ENCODE peak calls at places on chromosomes 6 and 20, in five cellular contexts. Q is HFF-Myc, S is fibroblast of the aortic adventitia, P is testis, T is Panc1. K is an unnamed sample.

GRCh38 chr6:41446907-41447545 is 99.2 kb upstream of the FOXP4 start:
- DNase-seq in S (no peak), P (no peak), Q (no peak), T (no peak), K (no peak)

GRCh38 chr20:36991708-36992107 is 40.2 kb upstream of the SAMHD1 start:
- DNase-seq in P (no peak), Q (no peak), T (no peak), S (no peak), K (no peak)

GRCh38 chr20:60664106-60664505 is 588.0 kb upstream of the CDH4 start:
- DNase-seq in S (no peak), T (no peak), P (no peak), Q (no peak), K (no peak)

GRCh38 chr6:29528988-29529560 is 30.5 kb downstream of the UBD start:
- DNase-seq in S (no peak), T (no peak), Q (no peak), P (no peak), K (no peak)

GRCh38 chr6:116876635-116877611 is at the start of gene RFX6:
- DNase-seq in T (no peak), P (peak), S (no peak), Q (no peak), K (no peak)

GRCh38 chr6:78489874-78490273 is 377.5 kb upstream of the IRAK1BP1 start:
- DNase-seq in S (no peak), P (no peak), Q (no peak), T (no peak), K (no peak)

GRCh38 chr20:20611165-20611564 is 101.3 kb downstream of the RALGAPA2 start:
- DNase-seq in T (no peak), P (no peak), S (no peak), Q (no peak), K (no peak)

GRCh38 chr6:99607416-99608036 is 893 bp downstream of the PRDM13 start:
- DNase-seq in Q (no peak), P (no peak), T (no peak), S (no peak), K (no peak)

GRCh38 chr6:101770116-101770515 is 376.6 kb downstream of the GRIK2 start:
- DNase-seq in S (no peak), P (no peak), Q (no peak), T (no peak), K (no peak)

GRCh38 chr6:21414065-21414464 is 179.5 kb upstream of the SOX4 start:
- DNase-seq in Q (no peak), S (no peak), T (no peak), P (no peak), K (no peak)

GRCh38 chr20:53750827-53751393 is 157.3 kb upstream of the ZNF217 start:
- DNase-seq in Q (peak), P (no peak), T (no peak), S (peak), K (no peak)

GRCh38 chr20:44810061-44810390 is 320 bp downstream of the RIMS4 start:
- DNase-seq in Q (no peak), S (no peak), T (no peak), P (no peak), K (no peak)

GRCh38 chr20:44807684-44808056 is 2.7 kb downstream of the RIMS4 start:
- DNase-seq in Q (no peak), S (no peak), T (no peak), P (no peak), K (no peak)

GRCh38 chr20:44809380-44810060 is 826 bp downstream of the RIMS4 start:
- DNase-seq in P (peak), T (no peak), Q (no peak), S (no peak), K (no peak)

GRCh38 chr20:44811150-44811685 is 872 bp upstream of the RIMS4 start:
- DNase-seq in P (no peak), T (no peak), S (no peak), Q (no peak), K (no peak)

GRCh38 chr20:44810391-44811149 is at the start of gene RIMS4:
- DNase-seq in T (no peak), Q (no peak), P (peak), S (no peak), K (no peak)
- H3K4me3 ChIP-seq in T (peak), Q (no peak), P (peak), S (no peak), K (no peak)

DNA sequence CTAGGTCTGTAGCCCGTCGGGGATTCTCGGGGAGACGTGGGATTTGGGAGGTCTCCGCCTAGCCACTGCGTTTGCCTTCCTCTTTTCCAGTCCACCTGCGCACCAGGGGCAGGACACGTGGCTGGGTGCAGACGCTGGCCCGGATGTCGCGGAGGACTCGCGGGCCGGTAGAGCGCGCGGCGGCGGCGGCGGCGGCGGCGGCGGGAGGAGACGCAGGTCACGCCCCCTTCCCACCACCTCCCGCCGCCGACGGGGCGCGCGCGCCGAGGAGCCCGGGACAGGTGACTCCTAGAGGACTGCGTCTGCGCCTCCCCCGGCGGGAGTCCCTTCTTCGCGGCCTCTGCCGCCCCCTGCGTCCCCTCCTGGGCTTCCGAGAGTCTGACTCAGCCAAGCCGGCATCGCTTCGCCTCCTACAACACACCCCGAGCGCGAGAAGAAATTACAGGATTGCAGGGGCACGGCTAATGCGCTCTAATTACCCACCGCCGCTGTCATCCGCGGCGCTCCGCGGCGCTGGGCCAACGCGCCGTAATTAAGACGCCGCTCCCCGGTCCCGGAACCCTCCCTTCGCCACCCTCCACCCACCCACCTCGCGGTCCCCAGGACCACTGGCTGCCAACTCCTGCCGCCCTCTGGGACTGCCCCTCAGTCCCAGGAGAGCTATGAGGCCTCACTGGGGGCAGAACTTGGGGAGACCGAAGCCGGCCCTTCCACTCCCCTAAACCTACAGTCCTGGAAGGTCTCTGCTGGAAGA is 124.5 kb downstream of the MRPL14 start:
- DNase-seq in S (peak), P (peak), Q (no peak), T (no peak), K (peak)
- H3K4me3 ChIP-seq in S (peak), P (peak), Q (peak), T (no peak), K (peak)

GRCh38 chr6:159043986-159044385 is 805 bp downstream of the TAGAP start:
- DNase-seq in P (no peak), T (no peak), Q (no peak), S (no peak), K (no peak)
- H3K4me3 ChIP-seq in P (peak), T (no peak), Q (no peak), S (no peak), K (peak)

GRCh38 chr20:32360333-32360634 is 2.2 kb downstream of the ASXL1 start:
- DNase-seq in P (no peak), T (no peak), Q (no peak), S (no peak), K (no peak)
- H3K4me3 ChIP-seq in P (peak), T (peak), Q (peak), S (peak), K (peak)

GRCh38 chr6:159976844-159977241 is 8.0 kb downstream of the IGF2R start:
- DNase-seq in S (no peak), Q (no peak), T (no peak), P (no peak), K (no peak)
- H3K4me3 ChIP-seq in S (peak), Q (no peak), T (no peak), P (no peak), K (no peak)

DNA sequence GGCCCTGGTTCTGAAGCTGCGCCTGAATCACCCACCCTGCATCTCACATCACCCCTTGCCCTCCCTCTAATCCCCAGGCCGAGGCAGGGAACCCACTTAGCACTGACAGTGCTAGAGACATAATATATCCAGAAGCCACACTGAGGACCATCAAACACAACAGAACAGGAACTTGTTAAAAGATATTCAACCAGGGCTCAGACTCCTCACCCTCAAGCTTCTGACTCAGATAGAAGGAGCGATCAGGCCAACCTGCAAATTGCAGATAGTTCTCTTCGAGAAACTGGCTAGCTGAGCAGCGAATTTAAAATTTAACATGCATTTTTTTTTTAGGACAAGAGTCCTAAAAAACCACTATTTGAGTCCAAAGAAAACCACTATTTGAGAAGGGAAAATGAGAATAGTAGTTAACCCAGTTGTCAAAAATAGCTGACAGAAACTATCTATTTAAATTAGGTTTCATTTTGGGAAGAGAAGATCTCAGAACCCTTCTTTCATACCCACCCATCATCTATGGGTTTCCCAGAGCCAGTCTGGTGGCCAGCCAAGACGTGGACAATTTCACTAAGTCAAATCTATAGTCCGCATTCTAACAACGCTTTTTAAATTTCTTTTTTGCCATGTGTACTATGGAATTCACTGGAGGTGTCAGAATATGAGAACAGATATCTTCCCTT is 95.6 kb downstream of the OPRM1 start:
- DNase-seq in T (no peak), P (no peak), Q (no peak), S (no peak), K (no peak)
- H3K4me3 ChIP-seq in T (no peak), P (no peak), Q (no peak), S (no peak), K (no peak)

GRCh38 chr6:159170333-159170672 is 1.1 kb downstream of the FNDC1 start:
- DNase-seq in T (no peak), Q (no peak), P (no peak), S (peak), K (no peak)
- H3K4me3 ChIP-seq in T (peak), Q (no peak), P (no peak), S (peak), K (no peak)

GRCh38 chr20:63252157-63252780 is 2.0 kb downstream of the NKAIN4 start:
- DNase-seq in P (no peak), S (no peak), T (no peak), Q (no peak), K (no peak)

GRCh38 chr20:63253438-63254236 is 626 bp downstream of the NKAIN4 start:
- DNase-seq in P (peak), T (no peak), S (no peak), Q (no peak), K (no peak)

GRCh38 chr20:63253065-63253437 is 1.2 kb downstream of the NKAIN4 start:
- DNase-seq in P (no peak), T (no peak), S (no peak), Q (no peak), K (no peak)

GRCh38 chr20:63254536-63255384 is 497 bp upstream of the NKAIN4 start:
- DNase-seq in T (no peak), P (no peak), S (no peak), Q (no peak), K (no peak)

GRCh38 chr20:63254237-63254535 is at the start of gene NKAIN4:
- DNase-seq in S (no peak), Q (no peak), T (no peak), P (no peak), K (no peak)
- H3K4me3 ChIP-seq in S (peak), Q (no peak), T (peak), P (peak), K (no peak)